ENCODE peak calls at places on chromosomes 5 and 9, in eight cellular contexts. One of them, this sample, is unnamed.

GRCh38 chr5:96968074-96968473 is 32.2 kb downstream of the LNPEP start:
- DNase-seq in AG10803: peak
- DNase-seq in ovary: no peak
- DNase-seq in gastrocnemius medialis: no peak
- DNase-seq in neuronal stem cell: no peak
- DNase-seq in heart left ventricle: no peak
- DNase-seq in fibroblast of mammary gland: peak
- DNase-seq in skeletal muscle cell: peak
- DNase-seq in this sample: no peak

GRCh38 chr5:39470021-39470420 is 45.2 kb upstream of the DAB2 start:
- DNase-seq in AG10803: no peak
- DNase-seq in ovary: no peak
- DNase-seq in gastrocnemius medialis: no peak
- DNase-seq in neuronal stem cell: no peak
- DNase-seq in heart left ventricle: peak
- DNase-seq in fibroblast of mammary gland: no peak
- DNase-seq in skeletal muscle cell: no peak
- DNase-seq in this sample: no peak

GRCh38 chr5:82313016-82313415 is 34.9 kb upstream of the RPS23 start:
- DNase-seq in AG10803: peak
- DNase-seq in ovary: no peak
- DNase-seq in gastrocnemius medialis: no peak
- DNase-seq in neuronal stem cell: no peak
- DNase-seq in heart left ventricle: no peak
- DNase-seq in fibroblast of mammary gland: no peak
- DNase-seq in skeletal muscle cell: no peak
- DNase-seq in this sample: no peak

GRCh38 chr5:127840809-127841208 is 137.6 kb downstream of the CCDC192 start:
- DNase-seq in AG10803: no peak
- DNase-seq in ovary: no peak
- DNase-seq in gastrocnemius medialis: no peak
- DNase-seq in neuronal stem cell: no peak
- DNase-seq in heart left ventricle: no peak
- DNase-seq in fibroblast of mammary gland: peak
- DNase-seq in skeletal muscle cell: no peak
- DNase-seq in this sample: no peak

GRCh38 chr9:134908524-134909364 is 9.0 kb downstream of the FCN1 start:
- DNase-seq in AG10803: no peak
- DNase-seq in ovary: no peak
- DNase-seq in gastrocnemius medialis: no peak
- DNase-seq in neuronal stem cell: no peak
- DNase-seq in heart left ventricle: no peak
- DNase-seq in fibroblast of mammary gland: no peak
- DNase-seq in skeletal muscle cell: no peak
- DNase-seq in this sample: no peak

GRCh38 chr5:127878174-127878750 is 175.1 kb downstream of the CCDC192 start:
- DNase-seq in AG10803: peak
- DNase-seq in ovary: no peak
- DNase-seq in gastrocnemius medialis: peak
- DNase-seq in neuronal stem cell: peak
- DNase-seq in heart left ventricle: no peak
- DNase-seq in fibroblast of mammary gland: peak
- DNase-seq in skeletal muscle cell: no peak
- DNase-seq in this sample: no peak

GRCh38 chr5:168592014-168592368 is 12.8 kb upstream of the PANK3 start:
- DNase-seq in AG10803: peak
- DNase-seq in ovary: no peak
- DNase-seq in gastrocnemius medialis: no peak
- DNase-seq in neuronal stem cell: no peak
- DNase-seq in heart left ventricle: no peak
- DNase-seq in fibroblast of mammary gland: peak
- DNase-seq in skeletal muscle cell: no peak
- DNase-seq in this sample: no peak

GRCh38 chr9:5110867-5111681 is 74.4 kb downstream of the INSL6 start:
- DNase-seq in AG10803: no peak
- DNase-seq in ovary: peak
- DNase-seq in gastrocnemius medialis: no peak
- DNase-seq in neuronal stem cell: no peak
- DNase-seq in heart left ventricle: no peak
- DNase-seq in fibroblast of mammary gland: no peak
- DNase-seq in skeletal muscle cell: no peak
- DNase-seq in this sample: no peak

GRCh38 chr9:136620441-136621018 is 42.2 kb upstream of the EGFL7 start:
- DNase-seq in AG10803: no peak
- DNase-seq in ovary: no peak
- DNase-seq in gastrocnemius medialis: no peak
- DNase-seq in neuronal stem cell: no peak
- DNase-seq in heart left ventricle: peak
- DNase-seq in fibroblast of mammary gland: no peak
- DNase-seq in skeletal muscle cell: no peak
- DNase-seq in this sample: no peak

GRCh38 chr5:137666901-137667300 is 69.0 kb downstream of the KLHL3 start:
- DNase-seq in AG10803: no peak
- DNase-seq in ovary: no peak
- DNase-seq in gastrocnemius medialis: no peak
- DNase-seq in neuronal stem cell: no peak
- DNase-seq in heart left ventricle: no peak
- DNase-seq in fibroblast of mammary gland: no peak
- DNase-seq in skeletal muscle cell: no peak
- DNase-seq in this sample: no peak

GRCh38 chr5:79146352-79146751 is 34.7 kb downstream of the BHMT start:
- DNase-seq in AG10803: peak
- DNase-seq in ovary: no peak
- DNase-seq in gastrocnemius medialis: no peak
- DNase-seq in neuronal stem cell: no peak
- DNase-seq in heart left ventricle: no peak
- DNase-seq in fibroblast of mammary gland: peak
- DNase-seq in skeletal muscle cell: no peak
- DNase-seq in this sample: no peak

GRCh38 chr9:5455181-5455580 is 4.8 kb downstream of the CD274 start:
- DNase-seq in AG10803: peak
- DNase-seq in ovary: no peak
- DNase-seq in gastrocnemius medialis: no peak
- DNase-seq in neuronal stem cell: no peak
- DNase-seq in heart left ventricle: no peak
- DNase-seq in fibroblast of mammary gland: peak
- DNase-seq in skeletal muscle cell: no peak
- DNase-seq in this sample: no peak

GRCh38 chr5:133996683-133997252 is 8.0 kb downstream of the VDAC1 start:
- DNase-seq in AG10803: no peak
- DNase-seq in ovary: no peak
- DNase-seq in gastrocnemius medialis: no peak
- DNase-seq in neuronal stem cell: no peak
- DNase-seq in heart left ventricle: no peak
- DNase-seq in fibroblast of mammary gland: no peak
- DNase-seq in skeletal muscle cell: no peak
- DNase-seq in this sample: no peak
- H3K4me3 ChIP-seq in AG10803: no peak
- H3K4me3 ChIP-seq in ovary: no peak
- H3K4me3 ChIP-seq in gastrocnemius medialis: no peak
- H3K4me3 ChIP-seq in neuronal stem cell: no peak
- H3K4me3 ChIP-seq in heart left ventricle: no peak
- H3K4me3 ChIP-seq in fibroblast of mammary gland: no peak
- H3K4me3 ChIP-seq in skeletal muscle cell: no peak
- H3K4me3 ChIP-seq in this sample: no peak

GRCh38 chr5:88256037-88256436 is 12.6 kb downstream of the TMEM161B start:
- DNase-seq in AG10803: no peak
- DNase-seq in ovary: no peak
- DNase-seq in gastrocnemius medialis: no peak
- DNase-seq in neuronal stem cell: no peak
- DNase-seq in heart left ventricle: no peak
- DNase-seq in fibroblast of mammary gland: no peak
- DNase-seq in skeletal muscle cell: no peak
- DNase-seq in this sample: no peak
- H3K4me3 ChIP-seq in AG10803: no peak
- H3K4me3 ChIP-seq in ovary: no peak
- H3K4me3 ChIP-seq in gastrocnemius medialis: no peak
- H3K4me3 ChIP-seq in neuronal stem cell: no peak
- H3K4me3 ChIP-seq in heart left ventricle: no peak
- H3K4me3 ChIP-seq in fibroblast of mammary gland: no peak
- H3K4me3 ChIP-seq in skeletal muscle cell: no peak
- H3K4me3 ChIP-seq in this sample: no peak

DNA sequence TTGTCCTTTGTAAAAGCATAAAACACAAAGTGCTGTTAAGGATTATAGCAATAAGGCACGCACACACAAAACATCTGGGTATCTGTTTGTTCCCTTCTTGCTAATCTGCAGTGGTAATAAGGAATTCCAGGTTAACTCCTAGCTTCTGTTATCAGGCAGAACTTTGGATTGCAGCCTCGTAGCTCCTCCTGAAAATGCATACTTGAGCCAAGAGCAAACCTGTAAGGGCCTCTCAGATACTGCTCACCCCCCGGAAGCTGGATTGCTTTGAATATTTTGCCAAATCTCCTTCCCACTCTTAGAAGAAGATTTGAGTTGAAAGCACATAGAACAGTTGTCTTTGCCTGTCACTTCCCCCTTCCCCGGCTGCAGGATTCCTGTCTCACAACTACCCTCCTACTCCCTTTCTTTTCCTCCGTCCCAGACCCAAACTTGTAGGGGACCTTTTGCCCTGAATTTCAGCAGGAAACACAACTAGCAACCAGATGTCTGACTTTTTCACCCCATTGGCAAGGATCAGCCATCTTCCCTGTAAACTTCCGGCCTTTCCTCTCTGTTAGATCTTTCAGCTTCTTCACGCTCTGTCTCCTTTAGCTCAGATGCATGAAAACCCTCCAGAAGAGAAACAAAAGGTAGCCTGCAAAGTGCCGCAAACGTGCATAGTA is 28.2 kb upstream of the SMAD5 start:
- DNase-seq in AG10803: no peak
- DNase-seq in ovary: peak
- DNase-seq in gastrocnemius medialis: no peak
- DNase-seq in neuronal stem cell: no peak
- DNase-seq in heart left ventricle: no peak
- DNase-seq in fibroblast of mammary gland: no peak
- DNase-seq in skeletal muscle cell: no peak
- DNase-seq in this sample: no peak
- H3K4me3 ChIP-seq in AG10803: no peak
- H3K4me3 ChIP-seq in ovary: no peak
- H3K4me3 ChIP-seq in gastrocnemius medialis: no peak
- H3K4me3 ChIP-seq in neuronal stem cell: no peak
- H3K4me3 ChIP-seq in heart left ventricle: no peak
- H3K4me3 ChIP-seq in fibroblast of mammary gland: no peak
- H3K4me3 ChIP-seq in skeletal muscle cell: no peak
- H3K4me3 ChIP-seq in this sample: no peak

GRCh38 chr5:111074244-111074643 is 2.7 kb downstream of the TSLP start:
- DNase-seq in AG10803: no peak
- DNase-seq in ovary: no peak
- DNase-seq in gastrocnemius medialis: no peak
- DNase-seq in neuronal stem cell: no peak
- DNase-seq in heart left ventricle: no peak
- DNase-seq in fibroblast of mammary gland: no peak
- DNase-seq in skeletal muscle cell: no peak
- DNase-seq in this sample: no peak
- H3K4me3 ChIP-seq in AG10803: no peak
- H3K4me3 ChIP-seq in ovary: no peak
- H3K4me3 ChIP-seq in gastrocnemius medialis: peak
- H3K4me3 ChIP-seq in neuronal stem cell: no peak
- H3K4me3 ChIP-seq in heart left ventricle: peak
- H3K4me3 ChIP-seq in fibroblast of mammary gland: peak
- H3K4me3 ChIP-seq in skeletal muscle cell: peak
- H3K4me3 ChIP-seq in this sample: no peak

This sample was measured in CD4-positive, CD25-positive, alpha-beta regulatory T cell.